ENCODE peak calls at places on chromosomes 1 and 21, in seven cellular contexts. N is K562, X is HCT116, R is HepG2, K is SK-N-SH, G is GM12878, C is H1. T is an unnamed sample.

GRCh38 chr1:33140153-33141149 is 41.4 kb downstream of the TRIM62 start:
- DNase-seq in K (no peak), R (peak), N (no peak), G (no peak), X (no peak), C (no peak), T (no peak)

GRCh38 chr1:232130815-232131474 is 499.0 kb downstream of the SIPA1L2 start:
- DNase-seq in N (no peak), C (no peak), R (no peak), K (no peak), G (no peak), X (no peak), T (no peak)

GRCh38 chr1:9317591-9318331 is 25.1 kb downstream of the SPSB1 start:
- DNase-seq in G (no peak), N (no peak), R (no peak), C (no peak), K (no peak), X (no peak), T (no peak)

GRCh38 chr1:18884419-18884717 is 18.0 kb downstream of the ALDH4A1 start:
- DNase-seq in G (no peak), X (no peak), R (no peak), C (no peak), N (no peak), K (no peak), T (no peak)

GRCh38 chr1:233587958-233588799 is 25.7 kb upstream of the KCNK1 start:
- DNase-seq in G (no peak), N (no peak), C (peak), X (no peak), R (no peak), K (peak), T (no peak)

GRCh38 chr1:96845464-96845863 is 123.9 kb downstream of the PTBP2 start:
- DNase-seq in C (peak), K (no peak), R (peak), X (peak), N (peak), G (no peak), T (peak)

GRCh38 chr21:33289199-33289819 is 23.1 kb downstream of the IL10RB start:
- DNase-seq in N (no peak), X (no peak), R (no peak), G (no peak), K (no peak), C (no peak), T (no peak)

GRCh38 chr1:226085675-226086074 is 23.2 kb downstream of the H3-3A start:
- DNase-seq in X (no peak), C (no peak), G (no peak), N (no peak), R (no peak), K (no peak), T (no peak)

GRCh38 chr1:217026506-217026905 is 303.3 kb upstream of the ESRRG start:
- DNase-seq in R (no peak), C (no peak), N (no peak), G (no peak), K (no peak), X (no peak), T (no peak)

GRCh38 chr1:153778051-153778823 is 3.0 kb downstream of the SLC27A3 start:
- DNase-seq in K (no peak), R (no peak), N (no peak), C (no peak), X (no peak), G (no peak), T (no peak)

GRCh38 chr1:62905309-62905708 is 121.4 kb downstream of the ATG4C start:
- DNase-seq in G (no peak), C (no peak), N (no peak), K (no peak), X (no peak), R (no peak), T (no peak)

GRCh38 chr1:161223805-161224694 is 622 bp upstream of the APOA2 start:
- DNase-seq in C (no peak), K (no peak), G (no peak), R (peak), X (no peak), N (no peak), T (no peak)

GRCh38 chr21:41754481-41754891 is 12.4 kb downstream of the RIPK4 start:
- DNase-seq in G (no peak), X (no peak), N (no peak), K (no peak), C (no peak), R (no peak), T (no peak)
- TF ChIP-seq JUND in G (no peak), X (no peak), N (no peak), K (no peak), C (no peak), R (no peak), T (no peak)

GRCh38 chr1:168767885-168768584 is 39.0 kb upstream of the DPT start:
- DNase-seq in R (no peak), X (no peak), G (no peak), K (no peak), C (no peak), N (no peak), T (no peak)
- TF ChIP-seq JUND in R (no peak), X (no peak), G (no peak), K (no peak), C (no peak), N (no peak), T (no peak)

DNA sequence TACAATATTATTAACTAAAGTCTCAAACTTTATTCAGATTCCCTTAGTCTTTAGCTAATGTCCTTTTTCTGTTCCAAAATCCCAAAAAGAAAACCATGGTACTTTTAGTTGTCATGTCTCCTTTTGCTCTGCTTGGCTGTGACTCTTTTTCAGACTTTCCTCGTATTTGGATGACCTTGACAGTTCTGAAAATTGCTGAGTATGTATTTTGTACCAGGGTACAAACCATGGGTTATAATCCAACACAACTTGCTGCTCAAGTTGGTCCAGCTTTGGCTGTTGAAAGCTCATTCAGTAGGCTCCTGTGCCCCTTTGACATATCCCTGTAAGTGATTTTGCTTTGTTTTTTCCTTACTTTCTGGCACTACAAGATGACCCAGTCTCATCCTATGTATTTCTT is 51.7 kb downstream of the PALMD start:
- DNase-seq in R (no peak), C (no peak), G (no peak), K (no peak), N (no peak), X (no peak), T (no peak)
- TF ChIP-seq JUND in R (no peak), C (no peak), G (no peak), K (no peak), N (no peak), X (no peak), T (no peak)

GRCh38 chr1:195744256-195744655 is 864.0 kb downstream of the KCNT2 start:
- DNase-seq in N (no peak), G (no peak), R (no peak), C (no peak), X (no peak), K (no peak), T (no peak)

GRCh38 chr1:195740862-195741261 is 867.4 kb downstream of the KCNT2 start:
- DNase-seq in G (no peak), C (no peak), N (no peak), R (no peak), X (no peak), K (no peak), T (no peak)

GRCh38 chr1:195748969-195749368 is 859.3 kb downstream of the KCNT2 start:
- DNase-seq in C (no peak), G (no peak), K (no peak), X (no peak), R (no peak), N (no peak), T (no peak)

GRCh38 chr1:195745170-195746009 is 862.9 kb downstream of the KCNT2 start:
- DNase-seq in X (no peak), G (no peak), N (no peak), C (no peak), R (no peak), K (no peak), T (no peak)
- TF ChIP-seq JUND in X (no peak), G (no peak), N (no peak), C (no peak), R (no peak), K (no peak), T (no peak)

GRCh38 chr1:6858586-6858985 is 73.3 kb downstream of the CAMTA1 start:
- DNase-seq in R (no peak), G (no peak), N (no peak), K (no peak), X (no peak), C (no peak), T (no peak)
- TF ChIP-seq JUND in R (no peak), G (no peak), N (no peak), K (no peak), X (no peak), C (no peak), T (no peak)

DNA sequence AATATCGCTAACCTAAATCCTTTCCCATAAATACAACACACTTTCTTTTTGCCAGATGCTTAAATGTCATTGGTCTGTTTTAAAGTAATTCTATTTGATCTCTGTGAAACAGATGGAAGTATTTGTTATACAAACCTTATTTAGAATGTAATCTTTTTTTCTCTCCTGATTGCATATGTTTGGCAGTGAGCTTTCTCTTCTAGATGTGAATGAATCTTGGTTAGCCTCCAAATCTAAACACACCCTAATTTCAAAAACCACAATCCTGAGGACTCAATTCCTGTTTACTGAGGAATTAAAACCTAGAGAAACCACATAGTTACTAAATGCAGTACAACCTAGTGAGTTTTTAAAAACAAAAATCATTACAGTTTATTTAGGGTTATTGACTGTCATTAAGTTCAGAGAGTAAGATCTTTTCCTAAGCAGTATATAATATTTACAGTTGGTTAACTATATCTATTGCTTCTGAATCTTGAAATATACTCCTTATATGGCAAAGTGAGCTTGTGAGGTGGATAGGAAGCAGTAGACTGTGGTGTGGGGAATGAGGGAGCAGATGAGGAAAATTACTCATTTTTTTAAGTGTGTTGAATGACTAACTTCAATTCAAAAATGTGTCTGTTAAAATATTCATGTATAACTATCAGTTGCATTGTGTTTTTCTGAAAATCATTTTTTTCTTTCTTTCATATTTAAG is 218.7 kb downstream of the FMN2 start:
- DNase-seq in C (no peak), K (no peak), R (no peak), X (no peak), G (no peak), N (no peak), T (no peak)
- TF ChIP-seq JUND in C (no peak), K (no peak), R (no peak), X (no peak), G (no peak), N (no peak), T (no peak)